ENCODE peak calls at places on chromosome 15, in eight cellular contexts. One of them, this sample, is unnamed.

GRCh38 chr15:52784799-52785671 is 5.1 kb downstream of the ONECUT1 start:
- DNase-seq in sigmoid colon: no peak
- DNase-seq in fibroblast of mammary gland: no peak
- DNase-seq in AG09319: no peak
- DNase-seq in left ventricle myocardium inferior: no peak
- DNase-seq in cardiac muscle cell: no peak
- DNase-seq in foreskin keratinocyte: no peak
- DNase-seq in Calu3: no peak
- DNase-seq in this sample: no peak

GRCh38 chr15:26656080-26656479 is 116.8 kb downstream of the GABRB3 start:
- DNase-seq in fibroblast of mammary gland: no peak
- DNase-seq in left ventricle myocardium inferior: no peak
- DNase-seq in foreskin keratinocyte: no peak
- DNase-seq in AG09319: no peak
- DNase-seq in cardiac muscle cell: no peak
- DNase-seq in Calu3: no peak
- DNase-seq in sigmoid colon: no peak
- DNase-seq in this sample: no peak

GRCh38 chr15:33242669-33243191 is 48.2 kb upstream of the FMN1 start:
- DNase-seq in AG09319: no peak
- DNase-seq in cardiac muscle cell: peak; percentile 37
- DNase-seq in Calu3: no peak
- DNase-seq in fibroblast of mammary gland: peak; percentile 33
- DNase-seq in foreskin keratinocyte: peak; percentile 79
- DNase-seq in left ventricle myocardium inferior: no peak
- DNase-seq in sigmoid colon: no peak
- DNase-seq in this sample: no peak

GRCh38 chr15:63277893-63278505 is 594 bp downstream of the APH1B start:
- DNase-seq in fibroblast of mammary gland: peak; percentile 26
- DNase-seq in AG09319: no peak
- DNase-seq in cardiac muscle cell: peak; percentile 13
- DNase-seq in left ventricle myocardium inferior: no peak
- DNase-seq in foreskin keratinocyte: peak; percentile 34
- DNase-seq in Calu3: no peak
- DNase-seq in sigmoid colon: peak; percentile 70
- DNase-seq in this sample: no peak

GRCh38 chr15:96322401-96323249 is 7.9 kb upstream of the NR2F2 start:
- DNase-seq in foreskin keratinocyte: no peak
- DNase-seq in sigmoid colon: peak; percentile 80
- DNase-seq in AG09319: no peak
- DNase-seq in left ventricle myocardium inferior: no peak
- DNase-seq in cardiac muscle cell: no peak
- DNase-seq in Calu3: peak; percentile 59
- DNase-seq in fibroblast of mammary gland: peak; percentile 43
- DNase-seq in this sample: peak; percentile 61

GRCh38 chr15:28098360-28098765 is 752 bp downstream of the OCA2 start:
- DNase-seq in sigmoid colon: peak; percentile 47
- DNase-seq in foreskin keratinocyte: no peak
- DNase-seq in left ventricle myocardium inferior: no peak
- DNase-seq in cardiac muscle cell: no peak
- DNase-seq in AG09319: no peak
- DNase-seq in Calu3: no peak
- DNase-seq in fibroblast of mammary gland: no peak
- DNase-seq in this sample: no peak

GRCh38 chr15:37880009-37880834 is 54.2 kb upstream of the TMCO5A start:
- DNase-seq in AG09319: peak; percentile 11
- DNase-seq in cardiac muscle cell: peak; percentile 66
- DNase-seq in sigmoid colon: no peak
- DNase-seq in Calu3: peak; percentile 18
- DNase-seq in fibroblast of mammary gland: peak; percentile 68
- DNase-seq in foreskin keratinocyte: peak; percentile 40
- DNase-seq in left ventricle myocardium inferior: no peak
- DNase-seq in this sample: no peak

GRCh38 chr15:80609512-80609946 is 85.6 kb upstream of the ABHD17C start:
- DNase-seq in foreskin keratinocyte: peak; percentile 57
- DNase-seq in AG09319: no peak
- DNase-seq in cardiac muscle cell: no peak
- DNase-seq in sigmoid colon: no peak
- DNase-seq in fibroblast of mammary gland: peak; percentile 37
- DNase-seq in Calu3: no peak
- DNase-seq in left ventricle myocardium inferior: no peak
- DNase-seq in this sample: no peak

GRCh38 chr15:27448234-27448633 is 477.3 kb downstream of the GABRG3 start:
- DNase-seq in cardiac muscle cell: no peak
- DNase-seq in foreskin keratinocyte: no peak
- DNase-seq in sigmoid colon: no peak
- DNase-seq in left ventricle myocardium inferior: no peak
- DNase-seq in AG09319: no peak
- DNase-seq in fibroblast of mammary gland: no peak
- DNase-seq in Calu3: no peak
- DNase-seq in this sample: no peak

GRCh38 chr15:35669457-35670045 is 123.6 kb upstream of the DPH6 start:
- DNase-seq in AG09319: no peak
- DNase-seq in left ventricle myocardium inferior: no peak
- DNase-seq in sigmoid colon: no peak
- DNase-seq in cardiac muscle cell: no peak
- DNase-seq in fibroblast of mammary gland: peak; percentile 26
- DNase-seq in Calu3: no peak
- DNase-seq in foreskin keratinocyte: peak; percentile 83
- DNase-seq in this sample: no peak

GRCh38 chr15:43270676-43271306 is 4.1 kb upstream of the TGM5 start:
- DNase-seq in foreskin keratinocyte: no peak
- DNase-seq in cardiac muscle cell: no peak
- DNase-seq in sigmoid colon: no peak
- DNase-seq in fibroblast of mammary gland: no peak
- DNase-seq in Calu3: no peak
- DNase-seq in AG09319: no peak
- DNase-seq in left ventricle myocardium inferior: no peak
- DNase-seq in this sample: no peak

GRCh38 chr15:57334257-57334656 is 42.0 kb upstream of the CGNL1 start:
- DNase-seq in cardiac muscle cell: no peak
- DNase-seq in AG09319: no peak
- DNase-seq in Calu3: peak; percentile 76
- DNase-seq in left ventricle myocardium inferior: no peak
- DNase-seq in fibroblast of mammary gland: peak; percentile 21
- DNase-seq in sigmoid colon: no peak
- DNase-seq in foreskin keratinocyte: peak; percentile 38
- DNase-seq in this sample: no peak

GRCh38 chr15:68186671-68187397 is 18.3 kb downstream of the CALML4 start:
- DNase-seq in cardiac muscle cell: no peak
- DNase-seq in AG09319: no peak
- DNase-seq in sigmoid colon: no peak
- DNase-seq in left ventricle myocardium inferior: no peak
- DNase-seq in foreskin keratinocyte: no peak
- DNase-seq in fibroblast of mammary gland: peak; percentile 87
- DNase-seq in Calu3: no peak
- DNase-seq in this sample: no peak

GRCh38 chr15:25784876-25785642 is 78.1 kb downstream of the ATP10A start:
- DNase-seq in fibroblast of mammary gland: peak; percentile 84
- DNase-seq in sigmoid colon: peak; percentile 58
- DNase-seq in left ventricle myocardium inferior: no peak
- DNase-seq in AG09319: no peak
- DNase-seq in Calu3: no peak
- DNase-seq in foreskin keratinocyte: no peak
- DNase-seq in cardiac muscle cell: no peak
- DNase-seq in this sample: no peak

GRCh38 chr15:91974321-91974720 is 120.8 kb downstream of the SLCO3A1 start:
- DNase-seq in sigmoid colon: no peak
- DNase-seq in fibroblast of mammary gland: no peak
- DNase-seq in left ventricle myocardium inferior: no peak
- DNase-seq in Calu3: peak; percentile 50
- DNase-seq in foreskin keratinocyte: peak; percentile 68
- DNase-seq in AG09319: no peak
- DNase-seq in cardiac muscle cell: no peak
- DNase-seq in this sample: no peak

GRCh38 chr15:33834892-33835730 is 133.2 kb upstream of the CHRM5 start:
- DNase-seq in AG09319: no peak
- DNase-seq in foreskin keratinocyte: no peak
- DNase-seq in cardiac muscle cell: no peak
- DNase-seq in sigmoid colon: no peak
- DNase-seq in Calu3: no peak
- DNase-seq in left ventricle myocardium inferior: no peak
- DNase-seq in fibroblast of mammary gland: no peak
- DNase-seq in this sample: no peak

GRCh38 chr15:63223463-63223862 is 34.1 kb downstream of the RAB8B start:
- DNase-seq in foreskin keratinocyte: peak; percentile 76
- DNase-seq in left ventricle myocardium inferior: no peak
- DNase-seq in cardiac muscle cell: no peak
- DNase-seq in Calu3: no peak
- DNase-seq in sigmoid colon: no peak
- DNase-seq in fibroblast of mammary gland: no peak
- DNase-seq in AG09319: no peak
- DNase-seq in this sample: no peak

GRCh38 chr15:51089699-51090098 is 5.0 kb downstream of the TNFAIP8L3 start:
- DNase-seq in Calu3: no peak
- DNase-seq in foreskin keratinocyte: no peak
- DNase-seq in left ventricle myocardium inferior: no peak
- DNase-seq in AG09319: no peak
- DNase-seq in fibroblast of mammary gland: peak; percentile 92
- DNase-seq in sigmoid colon: no peak
- DNase-seq in cardiac muscle cell: no peak
- DNase-seq in this sample: no peak

GRCh38 chr15:51516291-51516690 is 106.3 kb downstream of the DMXL2 start:
- DNase-seq in sigmoid colon: no peak
- DNase-seq in fibroblast of mammary gland: no peak
- DNase-seq in AG09319: no peak
- DNase-seq in Calu3: no peak
- DNase-seq in cardiac muscle cell: no peak
- DNase-seq in foreskin keratinocyte: no peak
- DNase-seq in left ventricle myocardium inferior: no peak
- DNase-seq in this sample: no peak

GRCh38 chr15:38671675-38672141 is 107.1 kb upstream of the RASGRP1 start:
- DNase-seq in Calu3: no peak
- DNase-seq in cardiac muscle cell: no peak
- DNase-seq in sigmoid colon: no peak
- DNase-seq in fibroblast of mammary gland: peak; percentile 58
- DNase-seq in left ventricle myocardium inferior: no peak
- DNase-seq in foreskin keratinocyte: no peak
- DNase-seq in AG09319: no peak
- DNase-seq in this sample: no peak

GRCh38 chr15:56353740-56354139 is 11.5 kb upstream of the TEX9 start:
- DNase-seq in fibroblast of mammary gland: no peak
- DNase-seq in left ventricle myocardium inferior: no peak
- DNase-seq in cardiac muscle cell: no peak
- DNase-seq in foreskin keratinocyte: no peak
- DNase-seq in AG09319: no peak
- DNase-seq in Calu3: no peak
- DNase-seq in sigmoid colon: no peak
- DNase-seq in this sample: no peak

GRCh38 chr15:82146990-82147461 is 101.2 kb upstream of the MEX3B start:
- DNase-seq in cardiac muscle cell: no peak
- DNase-seq in Calu3: peak; percentile 53
- DNase-seq in sigmoid colon: no peak
- DNase-seq in fibroblast of mammary gland: peak; percentile 89
- DNase-seq in AG09319: no peak
- DNase-seq in left ventricle myocardium inferior: no peak
- DNase-seq in foreskin keratinocyte: peak; percentile 93
- DNase-seq in this sample: no peak
- TF ChIP-seq CTCF in cardiac muscle cell: no peak
- TF ChIP-seq CTCF in Calu3: no peak
- TF ChIP-seq CTCF in sigmoid colon: no peak
- TF ChIP-seq CTCF in fibroblast of mammary gland: no peak
- TF ChIP-seq CTCF in AG09319: no peak
- TF ChIP-seq CTCF in left ventricle myocardium inferior: no peak
- TF ChIP-seq CTCF in foreskin keratinocyte: no peak
- TF ChIP-seq CTCF in this sample: no peak

GRCh38 chr15:66103293-66103590 is 150.3 kb downstream of the MEGF11 start:
- DNase-seq in sigmoid colon: no peak
- DNase-seq in left ventricle myocardium inferior: no peak
- DNase-seq in Calu3: no peak
- DNase-seq in foreskin keratinocyte: no peak
- DNase-seq in cardiac muscle cell: no peak
- DNase-seq in AG09319: no peak
- DNase-seq in fibroblast of mammary gland: no peak
- DNase-seq in this sample: no peak
- TF ChIP-seq CTCF in sigmoid colon: no peak
- TF ChIP-seq CTCF in left ventricle myocardium inferior: no peak
- TF ChIP-seq CTCF in Calu3: no peak
- TF ChIP-seq CTCF in foreskin keratinocyte: no peak
- TF ChIP-seq CTCF in cardiac muscle cell: no peak
- TF ChIP-seq CTCF in AG09319: no peak
- TF ChIP-seq CTCF in fibroblast of mammary gland: no peak
- TF ChIP-seq CTCF in this sample: no peak

GRCh38 chr15:85479071-85479647 is 98.8 kb downstream of the AKAP13 start:
- DNase-seq in foreskin keratinocyte: peak; percentile 86
- DNase-seq in fibroblast of mammary gland: peak; percentile 52
- DNase-seq in AG09319: no peak
- DNase-seq in cardiac muscle cell: no peak
- DNase-seq in left ventricle myocardium inferior: no peak
- DNase-seq in sigmoid colon: no peak
- DNase-seq in Calu3: no peak
- DNase-seq in this sample: no peak

GRCh38 chr15:85477061-85477460 is 96.7 kb downstream of the AKAP13 start:
- DNase-seq in Calu3: no peak
- DNase-seq in cardiac muscle cell: no peak
- DNase-seq in foreskin keratinocyte: peak; percentile 79
- DNase-seq in left ventricle myocardium inferior: no peak
- DNase-seq in AG09319: no peak
- DNase-seq in sigmoid colon: no peak
- DNase-seq in fibroblast of mammary gland: no peak
- DNase-seq in this sample: no peak

GRCh38 chr15:85475711-85476110 is 95.3 kb downstream of the AKAP13 start:
- DNase-seq in fibroblast of mammary gland: no peak
- DNase-seq in Calu3: no peak
- DNase-seq in AG09319: no peak
- DNase-seq in sigmoid colon: no peak
- DNase-seq in foreskin keratinocyte: no peak
- DNase-seq in left ventricle myocardium inferior: no peak
- DNase-seq in cardiac muscle cell: no peak
- DNase-seq in this sample: no peak

GRCh38 chr15:85475317-85475701 is 94.9 kb downstream of the AKAP13 start:
- DNase-seq in cardiac muscle cell: no peak
- DNase-seq in Calu3: no peak
- DNase-seq in left ventricle myocardium inferior: no peak
- DNase-seq in foreskin keratinocyte: no peak
- DNase-seq in AG09319: no peak
- DNase-seq in sigmoid colon: no peak
- DNase-seq in fibroblast of mammary gland: no peak
- DNase-seq in this sample: no peak

GRCh38 chr15:85477730-85478129 is 97.3 kb downstream of the AKAP13 start:
- DNase-seq in cardiac muscle cell: no peak
- DNase-seq in left ventricle myocardium inferior: no peak
- DNase-seq in foreskin keratinocyte: peak; percentile 84
- DNase-seq in AG09319: no peak
- DNase-seq in sigmoid colon: no peak
- DNase-seq in fibroblast of mammary gland: peak; percentile 85
- DNase-seq in Calu3: no peak
- DNase-seq in this sample: no peak
- TF ChIP-seq CTCF in cardiac muscle cell: peak; percentile 25
- TF ChIP-seq CTCF in left ventricle myocardium inferior: no peak
- TF ChIP-seq CTCF in foreskin keratinocyte: peak; percentile 54
- TF ChIP-seq CTCF in AG09319: no peak
- TF ChIP-seq CTCF in sigmoid colon: no peak
- TF ChIP-seq CTCF in fibroblast of mammary gland: peak; percentile 32
- TF ChIP-seq CTCF in Calu3: no peak
- TF ChIP-seq CTCF in this sample: no peak

DNA sequence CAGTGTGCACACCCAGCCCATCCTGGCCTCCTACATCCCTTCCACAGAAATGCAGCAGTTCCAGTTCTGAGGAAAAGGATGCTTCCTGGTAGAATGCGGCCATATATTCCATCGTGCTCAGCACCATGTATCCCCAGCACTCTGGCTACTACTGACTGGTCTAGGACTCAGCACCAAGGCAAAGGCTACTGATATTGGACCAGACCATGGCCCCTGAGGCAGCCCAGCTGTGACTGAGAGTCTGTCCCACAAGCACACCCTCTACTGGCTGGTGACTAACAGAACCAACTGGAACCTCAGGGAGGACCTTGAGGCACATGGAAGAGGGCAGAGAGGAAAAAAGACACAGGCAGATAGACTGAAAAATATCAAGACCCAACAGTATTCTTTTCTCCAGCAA is 30.0 kb downstream of the TARS3 start:
- DNase-seq in foreskin keratinocyte: no peak
- DNase-seq in left ventricle myocardium inferior: no peak
- DNase-seq in fibroblast of mammary gland: no peak
- DNase-seq in AG09319: no peak
- DNase-seq in sigmoid colon: no peak
- DNase-seq in Calu3: no peak
- DNase-seq in cardiac muscle cell: no peak
- DNase-seq in this sample: no peak
- TF ChIP-seq CTCF in foreskin keratinocyte: peak; percentile 31
- TF ChIP-seq CTCF in left ventricle myocardium inferior: no peak
- TF ChIP-seq CTCF in fibroblast of mammary gland: no peak
- TF ChIP-seq CTCF in AG09319: no peak
- TF ChIP-seq CTCF in sigmoid colon: no peak
- TF ChIP-seq CTCF in Calu3: no peak
- TF ChIP-seq CTCF in cardiac muscle cell: no peak
- TF ChIP-seq CTCF in this sample: no peak

This sample was measured in progenitor cell of endocrine pancreas.